ENCODE peak calls at places on chromosomes 7 and 10, in six cellular contexts. R, Y, X, B, H and Q are unnamed samples.

GRCh38 chr10:103578782-103579382 is 85.4 kb downstream of the NEURL1 start:
- DNase-seq in X (no peak), H (no peak), Y (no peak), R (no peak), B (no peak), Q (no peak)

GRCh38 chr7:152354061-152354460 is 81.7 kb downstream of the KMT2C start:
- DNase-seq in Y (no peak), R (no peak), X (no peak), H (no peak), B (no peak), Q (no peak)

GRCh38 chr7:150451097-150451793 is 815 bp downstream of the GIMAP8 start:
- DNase-seq in R (no peak), B (peak), Y (peak), H (no peak), X (no peak), Q (no peak)

GRCh38 chr7:9453521-9453920 is 1020.1 kb downstream of the NXPH1 start:
- DNase-seq in H (no peak), X (no peak), Y (no peak), B (no peak), R (no peak), Q (no peak)

GRCh38 chr7:156475666-156476065 is 164.9 kb upstream of the RNF32 start:
- DNase-seq in Y (peak), X (no peak), B (no peak), R (no peak), H (no peak), Q (peak)

GRCh38 chr7:30980751-30981150 is 17.0 kb downstream of the GHRHR start:
- DNase-seq in X (no peak), Y (no peak), H (no peak), R (no peak), B (no peak), Q (no peak)

GRCh38 chr10:4226941-4227540 is 442.0 kb upstream of the KLF6 start:
- DNase-seq in B (no peak), H (no peak), Y (no peak), R (no peak), X (no peak), Q (no peak)

GRCh38 chr7:159056722-159057121 is 87.9 kb downstream of the VIPR2 start:
- DNase-seq in R (no peak), B (no peak), Y (no peak), H (no peak), X (no peak), Q (no peak)

GRCh38 chr10:101513733-101514132 is 74.3 kb downstream of the POLL start:
- DNase-seq in Y (no peak), R (no peak), X (no peak), B (no peak), H (no peak), Q (no peak)

GRCh38 chr10:103202319-103202718 is 9.2 kb upstream of the NT5C2 start:
- DNase-seq in R (no peak), X (no peak), H (no peak), Y (no peak), B (no peak), Q (no peak)

GRCh38 chr7:126472825-126473224 is 779.9 kb downstream of the GRM8 start:
- DNase-seq in H (no peak), B (no peak), X (no peak), Y (no peak), R (no peak), Q (no peak)

GRCh38 chr7:4758111-4758510 is 17.3 kb upstream of the AP5Z1 start:
- DNase-seq in R (no peak), X (no peak), H (no peak), Y (no peak), B (no peak), Q (no peak)

GRCh38 chr10:74063256-74063655 is 65.3 kb downstream of the VCL start:
- DNase-seq in B (no peak), X (no peak), R (no peak), H (no peak), Y (no peak), Q (no peak)

GRCh38 chr10:49564461-49565009 is 25.6 kb upstream of the ERCC6 start:
- DNase-seq in X (no peak), H (no peak), R (no peak), B (no peak), Y (no peak), Q (no peak)

GRCh38 chr10:32112055-32112454 is 55.8 kb upstream of the KIF5B start:
- DNase-seq in Y (no peak), B (no peak), H (no peak), X (no peak), R (no peak), Q (peak)

GRCh38 chr10:43689955-43690771 is 41.5 kb upstream of the ZNF32 start:
- DNase-seq in X (no peak), B (peak), Y (peak), R (peak), H (peak), Q (peak)

GRCh38 chr10:73759512-73760115 is 15.4 kb downstream of the SEC24C start:
- DNase-seq in B (peak), Y (peak), X (no peak), H (no peak), R (peak), Q (no peak)

GRCh38 chr10:94066411-94066810 is 72.7 kb downstream of the PLCE1 start:
- DNase-seq in Y (no peak), R (no peak), X (no peak), B (no peak), H (peak), Q (no peak)

GRCh38 chr10:79149662-79150443 is 81.1 kb downstream of the ZMIZ1 start:
- DNase-seq in H (no peak), R (no peak), Y (peak), B (no peak), X (no peak), Q (peak)

GRCh38 chr7:90312745-90313144 is 8.4 kb downstream of the FAM237B start:
- DNase-seq in H (no peak), Y (no peak), B (no peak), X (no peak), R (no peak), Q (no peak)

GRCh38 chr7:154259396-154259795 is 207.2 kb downstream of the DPP6 start:
- DNase-seq in X (no peak), Y (no peak), B (no peak), H (no peak), R (no peak), Q (no peak)

GRCh38 chr10:88196298-88196697 is 332.9 kb downstream of the PTEN start:
- DNase-seq in B (no peak), R (no peak), H (no peak), Y (no peak), X (no peak), Q (no peak)

GRCh38 chr10:77669892-77670291 is 32.3 kb upstream of the KCNMA1 start:
- DNase-seq in R (no peak), B (no peak), X (no peak), H (no peak), Y (no peak), Q (no peak)

GRCh38 chr10:62907470-62908212 is 91.5 kb upstream of the EGR2 start:
- DNase-seq in Y (no peak), X (no peak), B (no peak), R (peak), H (no peak), Q (no peak)

GRCh38 chr10:100866575-100867098 is 46.1 kb upstream of the SLF2 start:
- DNase-seq in Y (no peak), X (no peak), R (no peak), B (no peak), H (no peak), Q (no peak)

GRCh38 chr10:25068152-25069058 is 52.0 kb downstream of the THNSL1 start:
- DNase-seq in B (no peak), X (peak), R (no peak), H (no peak), Y (no peak), Q (no peak)

GRCh38 chr10:69056536-69057260 is 31.2 kb upstream of the SRGN start:
- DNase-seq in B (no peak), H (no peak), X (no peak), R (no peak), Y (peak), Q (no peak)

GRCh38 chr10:121988361-121989324 is at the start of gene TACC2:
- DNase-seq in R (no peak), B (no peak), H (no peak), Y (no peak), X (no peak), Q (peak)

GRCh38 chr10:101222683-101223273 is 6.5 kb downstream of the LBX1 start:
- DNase-seq in X (no peak), B (no peak), H (no peak), Y (no peak), R (no peak), Q (no peak)

GRCh38 chr7:98283127-98283886 is 1.8 kb downstream of the BRI3 start:
- DNase-seq in B (no peak), H (no peak), Y (peak), X (no peak), R (no peak), Q (no peak)

GRCh38 chr10:111077715-111078504 is 1.1 kb downstream of the ADRA2A start:
- DNase-seq in X (no peak), R (no peak), H (peak), Y (peak), B (no peak), Q (no peak)

GRCh38 chr10:70441877-70442205 is 360 bp upstream of the NODAL start:
- DNase-seq in B (no peak), X (no peak), H (no peak), R (no peak), Y (peak), Q (no peak)

GRCh38 chr7:155811895-155812761 is at the start of gene SHH:
- DNase-seq in X (no peak), B (no peak), R (peak), H (no peak), Y (peak), Q (no peak)

GRCh38 chr7:26192485-26193087 is 8.0 kb downstream of the HNRNPA2B1 start:
- DNase-seq in H (no peak), Y (no peak), X (no peak), R (no peak), B (no peak), Q (no peak)

GRCh38 chr7:69781412-69781846 is 183.2 kb downstream of the AUTS2 start:
- DNase-seq in B (no peak), R (no peak), X (no peak), Y (no peak), H (peak), Q (no peak)